ENCODE peak calls at places on chromosome 19, in five cellular contexts. R is uterus, U is right lobe of liver, Z is breast epithelium, S is adrenal gland. V is an unnamed sample.

GRCh38 chr19:35555301-35556005 is 8.0 kb downstream of the ATP4A start:
- DNase-seq in U (no peak), R (no peak), S (peak; percentile 30), Z (no peak), V (no peak)

GRCh38 chr19:14383898-14384669 is 2.8 kb downstream of the ADGRE5 start:
- DNase-seq in S (peak; percentile 56), U (no peak), Z (no peak), R (peak; percentile 53), V (peak; percentile 47)

GRCh38 chr19:16229322-16229641 is 31.6 kb downstream of the AP1M1 start:
- DNase-seq in Z (no peak), R (no peak), S (no peak), U (no peak), V (no peak)

GRCh38 chr19:50341091-50341564 is 12.0 kb upstream of the KCNC3 start:
- DNase-seq in R (no peak), U (no peak), S (no peak), Z (no peak), V (no peak)

GRCh38 chr19:57802269-57802668 is 12.4 kb downstream of the ZNF552 start:
- DNase-seq in Z (no peak), S (no peak), U (no peak), R (no peak), V (no peak)

GRCh38 chr19:43481701-43482100 is 16.3 kb upstream of the LYPD3 start:
- DNase-seq in S (no peak), U (no peak), Z (no peak), R (no peak), V (no peak)

GRCh38 chr19:4454952-4455738 is 2.4 kb downstream of the UBXN6 start:
- DNase-seq in R (peak; percentile 69), S (peak; percentile 89), Z (no peak), U (no peak), V (peak; percentile 65)

GRCh38 chr19:30074096-30074495 is 132.1 kb downstream of the URI1 start:
- DNase-seq in Z (peak; percentile 24), S (no peak), R (no peak), U (no peak), V (no peak)

GRCh38 chr19:8973501-8974091 is 36.6 kb downstream of the MUC16 start:
- DNase-seq in S (no peak), Z (no peak), R (no peak), U (no peak), V (no peak)

GRCh38 chr19:5627395-5627904 is 4.6 kb downstream of the SAFB start:
- DNase-seq in Z (no peak), S (peak; percentile 73), R (no peak), U (no peak), V (peak; percentile 55)

GRCh38 chr19:22144394-22144793 is 52.4 kb downstream of the ZNF676 start:
- DNase-seq in S (no peak), U (no peak), R (no peak), Z (no peak), V (no peak)

GRCh38 chr19:32480321-32480720 is 74.8 kb downstream of the DPY19L3 start:
- DNase-seq in S (no peak), U (no peak), R (no peak), Z (no peak), V (no peak)

GRCh38 chr19:28633223-28634030 is 579.5 kb downstream of the UQCRFS1 start:
- DNase-seq in Z (no peak), R (no peak), S (peak; percentile 54), U (peak; percentile 65), V (no peak)

GRCh38 chr19:16041571-16042386 is 34.5 kb upstream of the TPM4 start:
- DNase-seq in S (peak; percentile 88), U (peak; percentile 86), R (peak; percentile 88), Z (peak; percentile 90), V (peak; percentile 26)

GRCh38 chr19:16521715-16522289 is 20.4 kb downstream of the CHERP start:
- DNase-seq in S (no peak), Z (no peak), U (no peak), R (no peak), V (no peak)

GRCh38 chr19:47152205-47152604 is 21.6 kb downstream of the SAE1 start:
- DNase-seq in S (no peak), Z (no peak), R (no peak), U (no peak), V (no peak)

GRCh38 chr19:12695090-12695489 is 1.3 kb downstream of the FBXW9 start:
- DNase-seq in S (no peak), Z (no peak), R (no peak), U (no peak), V (no peak)

GRCh38 chr19:55655648-55656040 is 809 bp downstream of the U2AF2 start:
- DNase-seq in S (no peak), R (no peak), U (no peak), Z (no peak), V (no peak)

GRCh38 chr19:10007811-10008211 is 2.5 kb downstream of the COL5A3 start:
- DNase-seq in Z (no peak), R (no peak), U (no peak), S (peak; percentile 38), V (peak; percentile 7)

GRCh38 chr19:14347999-14348889 is 33.0 kb upstream of the ADGRE5 start:
- DNase-seq in U (peak; percentile 63), Z (peak; percentile 73), S (peak; percentile 56), R (peak; percentile 71), V (peak; percentile 37)

GRCh38 chr19:35995655-35995993 is 636 bp downstream of the SDHAF1 start:
- DNase-seq in R (peak; percentile 65), Z (no peak), U (peak; percentile 69), S (peak; percentile 45), V (no peak)

GRCh38 chr19:45499196-45500180 is 1.2 kb downstream of the PPM1N start:
- DNase-seq in S (no peak), Z (no peak), R (no peak), U (peak; percentile 82), V (peak; percentile 60)

GRCh38 chr19:46977548-46977947 is 42.1 kb upstream of the NPAS1 start:
- DNase-seq in S (no peak), Z (no peak), U (no peak), R (no peak), V (no peak)

GRCh38 chr19:5053661-5054060 is 84.7 kb downstream of the KDM4B start:
- DNase-seq in R (no peak), U (no peak), S (no peak), Z (no peak), V (no peak)

GRCh38 chr19:35519291-35519690 is 5.8 kb upstream of the DMKN start:
- DNase-seq in Z (no peak), U (no peak), S (no peak), R (no peak), V (no peak)

GRCh38 chr19:19866599-19867248 is 1.0 kb downstream of the ZNF253 start:
- DNase-seq in U (no peak), S (peak; percentile 38), R (no peak), Z (no peak), V (no peak)

GRCh38 chr19:18205180-18205915 is 1.5 kb upstream of the RAB3A start:
- DNase-seq in R (peak; percentile 85), S (peak; percentile 79), U (peak; percentile 78), Z (peak; percentile 75), V (peak; percentile 87)
- TF ChIP-seq POLR2A in R (peak; percentile 54), S (no peak), U (peak; percentile 33), Z (no peak), V (peak; percentile 85)

DNA sequence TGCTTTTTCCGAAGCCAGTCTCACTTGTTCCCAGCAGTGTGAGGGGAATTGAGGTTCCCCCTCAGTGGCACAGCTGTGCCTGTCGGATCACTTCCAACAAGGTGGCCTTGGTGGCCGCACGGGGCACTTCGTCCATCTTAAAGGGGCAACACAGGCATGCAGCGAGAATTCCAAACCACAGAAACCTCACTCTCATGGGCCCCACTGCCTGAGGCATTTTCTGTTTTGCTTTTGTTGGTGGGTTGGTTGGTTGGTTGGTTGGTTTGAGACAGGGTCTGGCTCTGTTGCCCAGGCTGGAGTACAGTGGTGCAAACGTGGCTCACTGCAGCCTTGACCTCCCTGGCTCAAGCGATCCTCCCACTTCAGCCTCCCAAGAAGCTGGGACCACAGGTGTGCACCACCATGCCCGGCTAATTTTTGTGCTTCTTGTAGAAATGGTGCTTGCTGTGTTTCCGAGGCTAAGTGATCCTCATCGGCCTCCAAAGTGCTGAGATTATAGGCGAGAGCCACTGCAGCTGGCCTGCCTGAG is 3.7 kb upstream of the NDUFS7 start:
- DNase-seq in R (no peak), U (no peak), Z (no peak), S (no peak), V (no peak)
- H3K27ac ChIP-seq in R (no peak overlapping the region), U (no peak overlapping the region), Z (no peak overlapping the region), S (no peak overlapping the region), V (no peak overlapping the region)

GRCh38 chr19:6738726-6739389 is 622 bp upstream of the TRIP10 start:
- DNase-seq in S (peak; percentile 78), Z (no peak), U (no peak), R (peak; percentile 63), V (peak; percentile 59)
- TF ChIP-seq POLR2A in S (no peak), Z (no peak), U (no peak), R (no peak), V (no peak)

DNA sequence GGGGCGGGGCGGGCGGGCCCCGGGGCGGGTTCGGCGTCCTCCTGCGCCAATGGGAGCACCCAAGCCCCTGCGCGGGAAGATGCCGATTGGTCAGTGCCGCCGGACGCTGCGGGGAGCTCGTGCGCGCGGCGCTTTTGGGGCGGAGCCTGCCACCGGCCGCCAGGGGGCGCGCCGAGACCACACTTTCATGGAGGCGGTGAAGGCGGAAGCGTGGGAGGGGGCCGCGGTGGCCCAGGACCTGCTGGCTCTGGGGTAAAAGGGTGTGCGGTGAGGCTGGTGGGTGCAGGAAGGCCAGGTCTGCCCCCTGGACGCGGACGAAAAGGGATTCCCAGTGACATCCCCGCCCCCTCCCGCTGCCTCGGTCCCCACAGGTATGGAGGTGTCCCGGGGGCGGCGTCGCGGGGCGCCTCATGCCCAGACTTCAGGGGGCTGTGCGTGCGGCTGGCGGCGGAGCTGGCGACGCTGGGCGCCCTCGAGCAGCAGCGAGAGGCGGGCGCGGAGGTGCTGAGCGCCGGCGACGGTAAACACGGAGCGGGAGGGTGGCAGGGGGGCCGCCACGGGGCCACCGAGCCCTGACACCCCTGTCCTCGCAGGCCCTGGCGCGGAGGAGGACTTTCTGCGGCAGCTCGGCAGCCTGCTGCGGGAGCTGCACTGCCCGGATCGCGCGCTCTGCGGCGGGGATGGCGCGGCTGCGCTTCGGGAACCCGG is at the start of gene FAM98C:
- DNase-seq in Z (peak; percentile 96), R (peak; percentile 98), U (peak; percentile 96), S (peak; percentile 97), V (peak; percentile 94)
- H3K27ac ChIP-seq in Z (peak within 1 kb of the TSS; percentile 88), R (peak within 1 kb of the TSS; percentile 75), U (peak within 1 kb of the TSS; percentile 67), S (peak within 1 kb of the TSS; percentile 37), V (peak within 1 kb of the TSS; percentile 76)

DNA sequence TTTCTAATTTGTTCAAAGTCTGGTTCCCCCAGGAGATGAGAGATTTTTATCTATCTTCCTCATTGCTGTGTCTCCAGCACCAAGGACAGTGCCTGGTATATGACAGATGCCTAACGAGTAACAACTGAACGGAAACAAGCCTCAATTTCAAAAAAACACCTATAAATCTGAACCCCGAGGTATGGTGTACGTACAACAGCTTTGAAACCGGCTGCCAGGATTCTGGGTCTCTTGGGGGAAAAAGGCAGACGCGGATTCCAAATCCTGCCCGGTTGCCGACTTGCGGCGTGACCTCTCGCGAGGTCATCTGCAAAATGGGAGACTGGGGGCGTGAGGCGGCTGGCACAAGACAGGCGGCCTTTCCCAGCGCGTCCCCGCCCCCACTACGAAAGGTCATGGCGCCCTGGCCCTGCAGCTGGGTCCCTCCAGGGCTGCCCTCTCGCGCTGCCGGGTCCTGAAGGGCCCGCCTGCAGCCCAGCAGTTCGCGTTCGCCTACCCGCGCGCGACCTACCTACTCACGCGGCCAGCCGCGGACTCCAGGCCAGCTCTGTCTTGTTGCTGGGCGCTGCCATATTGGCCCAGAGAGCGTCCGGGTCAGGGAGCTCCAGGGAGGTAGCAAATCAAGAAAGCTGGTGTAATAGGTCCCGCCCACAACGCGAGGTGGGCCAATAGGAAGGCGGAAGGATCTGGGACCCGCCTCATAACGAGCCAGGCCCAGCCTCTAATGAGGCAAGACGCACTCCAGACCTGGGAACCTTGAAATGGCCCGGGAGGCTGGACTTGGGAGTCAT is at the start of gene ECSIT:
- DNase-seq in S (peak; percentile 99), Z (peak; percentile 98), U (peak; percentile 98), R (peak; percentile 99), V (peak; percentile 99)
- TF ChIP-seq POLR2A in S (no peak), Z (peak; percentile 34), U (peak; percentile 57), R (peak; percentile 58), V (peak; percentile 36)

V was measured in gastrocnemius medialis.